ENCODE peak calls at places on chromosomes 11 and 22, in six cellular contexts. One of them, this sample, is unnamed.

GRCh38 chr11:69636870-69637600 is 3.9 kb upstream of the CCND1 start:
- DNase-seq in stimulated activated CD8-positive, alpha-beta memory T cell treated with anti-CD3 and anti-CD28 coated beads, Interleukin-4, amount 100 ng/mL, for 1 hour: no peak
- DNase-seq in NCI-H1092: no peak
- DNase-seq in lower leg skin: no peak
- DNase-seq in stimulated activated CD4-positive, alpha-beta T cell treated with anti-CD3 and anti-CD28 coated beads, Interleukin-4, amount 100 ng/mL, for 48 hours: no peak
- DNase-seq in CD8-positive, alpha-beta memory T cell: peak
- DNase-seq in this sample: no peak

GRCh38 chr11:9625728-9626127 is 38.1 kb upstream of the SWAP70 start:
- DNase-seq in stimulated activated CD8-positive, alpha-beta memory T cell treated with anti-CD3 and anti-CD28 coated beads, Interleukin-4, amount 100 ng/mL, for 1 hour: no peak
- DNase-seq in NCI-H1092: no peak
- DNase-seq in lower leg skin: no peak
- DNase-seq in stimulated activated CD4-positive, alpha-beta T cell treated with anti-CD3 and anti-CD28 coated beads, Interleukin-4, amount 100 ng/mL, for 48 hours: no peak
- DNase-seq in CD8-positive, alpha-beta memory T cell: no peak
- DNase-seq in this sample: no peak

GRCh38 chr22:49951986-49952896 is 8.3 kb upstream of the PIM3 start:
- DNase-seq in stimulated activated CD8-positive, alpha-beta memory T cell treated with anti-CD3 and anti-CD28 coated beads, Interleukin-4, amount 100 ng/mL, for 1 hour: no peak
- DNase-seq in NCI-H1092: no peak
- DNase-seq in lower leg skin: no peak
- DNase-seq in stimulated activated CD4-positive, alpha-beta T cell treated with anti-CD3 and anti-CD28 coated beads, Interleukin-4, amount 100 ng/mL, for 48 hours: no peak
- DNase-seq in CD8-positive, alpha-beta memory T cell: no peak
- DNase-seq in this sample: no peak

GRCh38 chr11:4511267-4511666 is 28.8 kb downstream of the OR52K1 start:
- DNase-seq in stimulated activated CD8-positive, alpha-beta memory T cell treated with anti-CD3 and anti-CD28 coated beads, Interleukin-4, amount 100 ng/mL, for 1 hour: no peak
- DNase-seq in NCI-H1092: no peak
- DNase-seq in lower leg skin: no peak
- DNase-seq in stimulated activated CD4-positive, alpha-beta T cell treated with anti-CD3 and anti-CD28 coated beads, Interleukin-4, amount 100 ng/mL, for 48 hours: no peak
- DNase-seq in CD8-positive, alpha-beta memory T cell: no peak
- DNase-seq in this sample: no peak

GRCh38 chr22:35846804-35847203 is 129.1 kb downstream of the APOL5 start:
- DNase-seq in stimulated activated CD8-positive, alpha-beta memory T cell treated with anti-CD3 and anti-CD28 coated beads, Interleukin-4, amount 100 ng/mL, for 1 hour: no peak
- DNase-seq in NCI-H1092: no peak
- DNase-seq in lower leg skin: no peak
- DNase-seq in stimulated activated CD4-positive, alpha-beta T cell treated with anti-CD3 and anti-CD28 coated beads, Interleukin-4, amount 100 ng/mL, for 48 hours: no peak
- DNase-seq in CD8-positive, alpha-beta memory T cell: no peak
- DNase-seq in this sample: no peak

GRCh38 chr22:49998718-49999062 is 13.9 kb downstream of the IL17REL start:
- DNase-seq in stimulated activated CD8-positive, alpha-beta memory T cell treated with anti-CD3 and anti-CD28 coated beads, Interleukin-4, amount 100 ng/mL, for 1 hour: no peak
- DNase-seq in NCI-H1092: no peak
- DNase-seq in lower leg skin: no peak
- DNase-seq in stimulated activated CD4-positive, alpha-beta T cell treated with anti-CD3 and anti-CD28 coated beads, Interleukin-4, amount 100 ng/mL, for 48 hours: no peak
- DNase-seq in CD8-positive, alpha-beta memory T cell: no peak
- DNase-seq in this sample: no peak

GRCh38 chr22:24969588-24970301 is 17.2 kb downstream of the KIAA1671 start:
- DNase-seq in stimulated activated CD8-positive, alpha-beta memory T cell treated with anti-CD3 and anti-CD28 coated beads, Interleukin-4, amount 100 ng/mL, for 1 hour: no peak
- DNase-seq in NCI-H1092: no peak
- DNase-seq in lower leg skin: no peak
- DNase-seq in stimulated activated CD4-positive, alpha-beta T cell treated with anti-CD3 and anti-CD28 coated beads, Interleukin-4, amount 100 ng/mL, for 48 hours: no peak
- DNase-seq in CD8-positive, alpha-beta memory T cell: no peak
- DNase-seq in this sample: peak

GRCh38 chr11:78562398-78562797 is 12.3 kb downstream of the NARS2 start:
- DNase-seq in stimulated activated CD8-positive, alpha-beta memory T cell treated with anti-CD3 and anti-CD28 coated beads, Interleukin-4, amount 100 ng/mL, for 1 hour: no peak
- DNase-seq in NCI-H1092: no peak
- DNase-seq in lower leg skin: no peak
- DNase-seq in stimulated activated CD4-positive, alpha-beta T cell treated with anti-CD3 and anti-CD28 coated beads, Interleukin-4, amount 100 ng/mL, for 48 hours: no peak
- DNase-seq in CD8-positive, alpha-beta memory T cell: no peak
- DNase-seq in this sample: no peak

GRCh38 chr11:64650923-64651523 is 60.0 kb downstream of the SLC22A12 start:
- DNase-seq in stimulated activated CD8-positive, alpha-beta memory T cell treated with anti-CD3 and anti-CD28 coated beads, Interleukin-4, amount 100 ng/mL, for 1 hour: no peak
- DNase-seq in NCI-H1092: no peak
- DNase-seq in lower leg skin: no peak
- DNase-seq in stimulated activated CD4-positive, alpha-beta T cell treated with anti-CD3 and anti-CD28 coated beads, Interleukin-4, amount 100 ng/mL, for 48 hours: no peak
- DNase-seq in CD8-positive, alpha-beta memory T cell: no peak
- DNase-seq in this sample: no peak

GRCh38 chr11:123570939-123571590 is 83.4 kb downstream of the SCN3B start:
- DNase-seq in stimulated activated CD8-positive, alpha-beta memory T cell treated with anti-CD3 and anti-CD28 coated beads, Interleukin-4, amount 100 ng/mL, for 1 hour: no peak
- DNase-seq in NCI-H1092: no peak
- DNase-seq in lower leg skin: no peak
- DNase-seq in stimulated activated CD4-positive, alpha-beta T cell treated with anti-CD3 and anti-CD28 coated beads, Interleukin-4, amount 100 ng/mL, for 48 hours: no peak
- DNase-seq in CD8-positive, alpha-beta memory T cell: no peak
- DNase-seq in this sample: no peak

GRCh38 chr11:8065031-8065430 is 16.0 kb upstream of the TUB start:
- DNase-seq in stimulated activated CD8-positive, alpha-beta memory T cell treated with anti-CD3 and anti-CD28 coated beads, Interleukin-4, amount 100 ng/mL, for 1 hour: no peak
- DNase-seq in NCI-H1092: no peak
- DNase-seq in lower leg skin: no peak
- DNase-seq in stimulated activated CD4-positive, alpha-beta T cell treated with anti-CD3 and anti-CD28 coated beads, Interleukin-4, amount 100 ng/mL, for 48 hours: no peak
- DNase-seq in CD8-positive, alpha-beta memory T cell: no peak
- DNase-seq in this sample: no peak

GRCh38 chr11:15695096-15695721 is 580.5 kb downstream of the INSC start:
- DNase-seq in stimulated activated CD8-positive, alpha-beta memory T cell treated with anti-CD3 and anti-CD28 coated beads, Interleukin-4, amount 100 ng/mL, for 1 hour: no peak
- DNase-seq in NCI-H1092: peak
- DNase-seq in lower leg skin: no peak
- DNase-seq in stimulated activated CD4-positive, alpha-beta T cell treated with anti-CD3 and anti-CD28 coated beads, Interleukin-4, amount 100 ng/mL, for 48 hours: no peak
- DNase-seq in CD8-positive, alpha-beta memory T cell: no peak
- DNase-seq in this sample: no peak

GRCh38 chr22:46087816-46088277 is 62.5 kb upstream of the PPARA start:
- DNase-seq in stimulated activated CD8-positive, alpha-beta memory T cell treated with anti-CD3 and anti-CD28 coated beads, Interleukin-4, amount 100 ng/mL, for 1 hour: no peak
- DNase-seq in NCI-H1092: peak
- DNase-seq in lower leg skin: peak
- DNase-seq in stimulated activated CD4-positive, alpha-beta T cell treated with anti-CD3 and anti-CD28 coated beads, Interleukin-4, amount 100 ng/mL, for 48 hours: no peak
- DNase-seq in CD8-positive, alpha-beta memory T cell: no peak
- DNase-seq in this sample: peak

GRCh38 chr11:72700026-72700610 is 25.9 kb upstream of the PDE2A start:
- DNase-seq in stimulated activated CD8-positive, alpha-beta memory T cell treated with anti-CD3 and anti-CD28 coated beads, Interleukin-4, amount 100 ng/mL, for 1 hour: no peak
- DNase-seq in NCI-H1092: no peak
- DNase-seq in lower leg skin: no peak
- DNase-seq in stimulated activated CD4-positive, alpha-beta T cell treated with anti-CD3 and anti-CD28 coated beads, Interleukin-4, amount 100 ng/mL, for 48 hours: no peak
- DNase-seq in CD8-positive, alpha-beta memory T cell: no peak
- DNase-seq in this sample: peak

GRCh38 chr11:119322360-119322739 is 5.4 kb upstream of the MCAM start:
- DNase-seq in stimulated activated CD8-positive, alpha-beta memory T cell treated with anti-CD3 and anti-CD28 coated beads, Interleukin-4, amount 100 ng/mL, for 1 hour: no peak
- DNase-seq in NCI-H1092: no peak
- DNase-seq in lower leg skin: no peak
- DNase-seq in stimulated activated CD4-positive, alpha-beta T cell treated with anti-CD3 and anti-CD28 coated beads, Interleukin-4, amount 100 ng/mL, for 48 hours: no peak
- DNase-seq in CD8-positive, alpha-beta memory T cell: no peak
- DNase-seq in this sample: no peak

GRCh38 chr11:17992916-17993315 is 19.9 kb downstream of the SERGEF start:
- DNase-seq in stimulated activated CD8-positive, alpha-beta memory T cell treated with anti-CD3 and anti-CD28 coated beads, Interleukin-4, amount 100 ng/mL, for 1 hour: no peak
- DNase-seq in NCI-H1092: no peak
- DNase-seq in lower leg skin: no peak
- DNase-seq in stimulated activated CD4-positive, alpha-beta T cell treated with anti-CD3 and anti-CD28 coated beads, Interleukin-4, amount 100 ng/mL, for 48 hours: no peak
- DNase-seq in CD8-positive, alpha-beta memory T cell: no peak
- DNase-seq in this sample: peak

GRCh38 chr22:46577361-46578249 is 40.2 kb upstream of the CELSR1 start:
- DNase-seq in stimulated activated CD8-positive, alpha-beta memory T cell treated with anti-CD3 and anti-CD28 coated beads, Interleukin-4, amount 100 ng/mL, for 1 hour: no peak
- DNase-seq in NCI-H1092: no peak
- DNase-seq in lower leg skin: no peak
- DNase-seq in stimulated activated CD4-positive, alpha-beta T cell treated with anti-CD3 and anti-CD28 coated beads, Interleukin-4, amount 100 ng/mL, for 48 hours: no peak
- DNase-seq in CD8-positive, alpha-beta memory T cell: no peak
- DNase-seq in this sample: no peak

GRCh38 chr11:120127236-120127635 is 10.7 kb downstream of the TRIM29 start:
- DNase-seq in stimulated activated CD8-positive, alpha-beta memory T cell treated with anti-CD3 and anti-CD28 coated beads, Interleukin-4, amount 100 ng/mL, for 1 hour: no peak
- DNase-seq in NCI-H1092: no peak
- DNase-seq in lower leg skin: no peak
- DNase-seq in stimulated activated CD4-positive, alpha-beta T cell treated with anti-CD3 and anti-CD28 coated beads, Interleukin-4, amount 100 ng/mL, for 48 hours: no peak
- DNase-seq in CD8-positive, alpha-beta memory T cell: no peak
- DNase-seq in this sample: no peak

GRCh38 chr11:62710001-62710345 is 2.5 kb downstream of the GNG3 start:
- DNase-seq in stimulated activated CD8-positive, alpha-beta memory T cell treated with anti-CD3 and anti-CD28 coated beads, Interleukin-4, amount 100 ng/mL, for 1 hour: no peak
- DNase-seq in NCI-H1092: no peak
- DNase-seq in lower leg skin: no peak
- DNase-seq in stimulated activated CD4-positive, alpha-beta T cell treated with anti-CD3 and anti-CD28 coated beads, Interleukin-4, amount 100 ng/mL, for 48 hours: no peak
- DNase-seq in CD8-positive, alpha-beta memory T cell: no peak
- DNase-seq in this sample: peak

GRCh38 chr11:119315139-119316016 is 1.6 kb downstream of the MCAM start:
- DNase-seq in stimulated activated CD8-positive, alpha-beta memory T cell treated with anti-CD3 and anti-CD28 coated beads, Interleukin-4, amount 100 ng/mL, for 1 hour: no peak
- DNase-seq in NCI-H1092: no peak
- DNase-seq in lower leg skin: no peak
- DNase-seq in stimulated activated CD4-positive, alpha-beta T cell treated with anti-CD3 and anti-CD28 coated beads, Interleukin-4, amount 100 ng/mL, for 48 hours: no peak
- DNase-seq in CD8-positive, alpha-beta memory T cell: no peak
- DNase-seq in this sample: peak

GRCh38 chr11:46719048-46719542 is at the start of gene F2:
- DNase-seq in stimulated activated CD8-positive, alpha-beta memory T cell treated with anti-CD3 and anti-CD28 coated beads, Interleukin-4, amount 100 ng/mL, for 1 hour: no peak
- DNase-seq in NCI-H1092: no peak
- DNase-seq in lower leg skin: no peak
- DNase-seq in stimulated activated CD4-positive, alpha-beta T cell treated with anti-CD3 and anti-CD28 coated beads, Interleukin-4, amount 100 ng/mL, for 48 hours: no peak
- DNase-seq in CD8-positive, alpha-beta memory T cell: no peak
- DNase-seq in this sample: no peak

GRCh38 chr22:29195118-29195963 is 10.4 kb upstream of the EMID1 start:
- DNase-seq in stimulated activated CD8-positive, alpha-beta memory T cell treated with anti-CD3 and anti-CD28 coated beads, Interleukin-4, amount 100 ng/mL, for 1 hour: no peak
- DNase-seq in NCI-H1092: no peak
- DNase-seq in lower leg skin: no peak
- DNase-seq in stimulated activated CD4-positive, alpha-beta T cell treated with anti-CD3 and anti-CD28 coated beads, Interleukin-4, amount 100 ng/mL, for 48 hours: no peak
- DNase-seq in CD8-positive, alpha-beta memory T cell: no peak
- DNase-seq in this sample: no peak

GRCh38 chr11:116887909-116888556 is 50.6 kb upstream of the APOA1 start:
- DNase-seq in stimulated activated CD8-positive, alpha-beta memory T cell treated with anti-CD3 and anti-CD28 coated beads, Interleukin-4, amount 100 ng/mL, for 1 hour: no peak
- DNase-seq in NCI-H1092: no peak
- DNase-seq in lower leg skin: no peak
- DNase-seq in stimulated activated CD4-positive, alpha-beta T cell treated with anti-CD3 and anti-CD28 coated beads, Interleukin-4, amount 100 ng/mL, for 48 hours: no peak
- DNase-seq in CD8-positive, alpha-beta memory T cell: no peak
- DNase-seq in this sample: no peak

GRCh38 chr22:35496768-35497312 is 43.8 kb upstream of the RASD2 start:
- DNase-seq in stimulated activated CD8-positive, alpha-beta memory T cell treated with anti-CD3 and anti-CD28 coated beads, Interleukin-4, amount 100 ng/mL, for 1 hour: no peak
- DNase-seq in NCI-H1092: no peak
- DNase-seq in lower leg skin: no peak
- DNase-seq in stimulated activated CD4-positive, alpha-beta T cell treated with anti-CD3 and anti-CD28 coated beads, Interleukin-4, amount 100 ng/mL, for 48 hours: no peak
- DNase-seq in CD8-positive, alpha-beta memory T cell: no peak
- DNase-seq in this sample: no peak

GRCh38 chr11:36109499-36109849 is 165.6 kb downstream of the LDLRAD3 start:
- DNase-seq in stimulated activated CD8-positive, alpha-beta memory T cell treated with anti-CD3 and anti-CD28 coated beads, Interleukin-4, amount 100 ng/mL, for 1 hour: no peak
- DNase-seq in NCI-H1092: no peak
- DNase-seq in lower leg skin: no peak
- DNase-seq in stimulated activated CD4-positive, alpha-beta T cell treated with anti-CD3 and anti-CD28 coated beads, Interleukin-4, amount 100 ng/mL, for 48 hours: no peak
- DNase-seq in CD8-positive, alpha-beta memory T cell: no peak
- DNase-seq in this sample: no peak

GRCh38 chr11:76077575-76078150 is 128.6 kb downstream of the WNT11 start:
- DNase-seq in stimulated activated CD8-positive, alpha-beta memory T cell treated with anti-CD3 and anti-CD28 coated beads, Interleukin-4, amount 100 ng/mL, for 1 hour: no peak
- DNase-seq in NCI-H1092: no peak
- DNase-seq in lower leg skin: no peak
- DNase-seq in stimulated activated CD4-positive, alpha-beta T cell treated with anti-CD3 and anti-CD28 coated beads, Interleukin-4, amount 100 ng/mL, for 48 hours: no peak
- DNase-seq in CD8-positive, alpha-beta memory T cell: no peak
- DNase-seq in this sample: no peak

GRCh38 chr11:118889796-118890195 is 6.1 kb downstream of the CXCR5 start:
- DNase-seq in stimulated activated CD8-positive, alpha-beta memory T cell treated with anti-CD3 and anti-CD28 coated beads, Interleukin-4, amount 100 ng/mL, for 1 hour: no peak
- DNase-seq in NCI-H1092: no peak
- DNase-seq in lower leg skin: no peak
- DNase-seq in stimulated activated CD4-positive, alpha-beta T cell treated with anti-CD3 and anti-CD28 coated beads, Interleukin-4, amount 100 ng/mL, for 48 hours: no peak
- DNase-seq in CD8-positive, alpha-beta memory T cell: peak
- DNase-seq in this sample: peak

GRCh38 chr11:103358251-103358650 is 249.0 kb downstream of the DYNC2H1 start:
- DNase-seq in stimulated activated CD8-positive, alpha-beta memory T cell treated with anti-CD3 and anti-CD28 coated beads, Interleukin-4, amount 100 ng/mL, for 1 hour: no peak
- DNase-seq in NCI-H1092: no peak
- DNase-seq in lower leg skin: no peak
- DNase-seq in stimulated activated CD4-positive, alpha-beta T cell treated with anti-CD3 and anti-CD28 coated beads, Interleukin-4, amount 100 ng/mL, for 48 hours: no peak
- DNase-seq in CD8-positive, alpha-beta memory T cell: no peak
- DNase-seq in this sample: no peak

GRCh38 chr22:37777122-37777687 is 30.5 kb upstream of the GCAT start:
- DNase-seq in stimulated activated CD8-positive, alpha-beta memory T cell treated with anti-CD3 and anti-CD28 coated beads, Interleukin-4, amount 100 ng/mL, for 1 hour: no peak
- DNase-seq in NCI-H1092: no peak
- DNase-seq in lower leg skin: peak
- DNase-seq in stimulated activated CD4-positive, alpha-beta T cell treated with anti-CD3 and anti-CD28 coated beads, Interleukin-4, amount 100 ng/mL, for 48 hours: no peak
- DNase-seq in CD8-positive, alpha-beta memory T cell: no peak
- DNase-seq in this sample: peak

GRCh38 chr11:119375629-119376196 is 5.8 kb downstream of the USP2 start:
- DNase-seq in stimulated activated CD8-positive, alpha-beta memory T cell treated with anti-CD3 and anti-CD28 coated beads, Interleukin-4, amount 100 ng/mL, for 1 hour: no peak
- DNase-seq in NCI-H1092: no peak
- DNase-seq in lower leg skin: peak
- DNase-seq in stimulated activated CD4-positive, alpha-beta T cell treated with anti-CD3 and anti-CD28 coated beads, Interleukin-4, amount 100 ng/mL, for 48 hours: no peak
- DNase-seq in CD8-positive, alpha-beta memory T cell: no peak
- DNase-seq in this sample: no peak

GRCh38 chr22:21026783-21027692 is 5.3 kb downstream of the SLC7A4 start:
- DNase-seq in stimulated activated CD8-positive, alpha-beta memory T cell treated with anti-CD3 and anti-CD28 coated beads, Interleukin-4, amount 100 ng/mL, for 1 hour: no peak
- DNase-seq in NCI-H1092: peak
- DNase-seq in lower leg skin: no peak
- DNase-seq in stimulated activated CD4-positive, alpha-beta T cell treated with anti-CD3 and anti-CD28 coated beads, Interleukin-4, amount 100 ng/mL, for 48 hours: no peak
- DNase-seq in CD8-positive, alpha-beta memory T cell: no peak
- DNase-seq in this sample: peak

GRCh38 chr22:37503183-37503683 is 16.0 kb downstream of the CARD10 start:
- DNase-seq in stimulated activated CD8-positive, alpha-beta memory T cell treated with anti-CD3 and anti-CD28 coated beads, Interleukin-4, amount 100 ng/mL, for 1 hour: no peak
- DNase-seq in NCI-H1092: no peak
- DNase-seq in lower leg skin: no peak
- DNase-seq in stimulated activated CD4-positive, alpha-beta T cell treated with anti-CD3 and anti-CD28 coated beads, Interleukin-4, amount 100 ng/mL, for 48 hours: no peak
- DNase-seq in CD8-positive, alpha-beta memory T cell: no peak
- DNase-seq in this sample: no peak

GRCh38 chr11:102237096-102237735 is 80.1 kb upstream of the BIRC3 start:
- DNase-seq in stimulated activated CD8-positive, alpha-beta memory T cell treated with anti-CD3 and anti-CD28 coated beads, Interleukin-4, amount 100 ng/mL, for 1 hour: no peak
- DNase-seq in NCI-H1092: no peak
- DNase-seq in lower leg skin: no peak
- DNase-seq in stimulated activated CD4-positive, alpha-beta T cell treated with anti-CD3 and anti-CD28 coated beads, Interleukin-4, amount 100 ng/mL, for 48 hours: no peak
- DNase-seq in CD8-positive, alpha-beta memory T cell: no peak
- DNase-seq in this sample: no peak

GRCh38 chr11:19498986-19499669 is 213.5 kb upstream of the NAV2 start:
- DNase-seq in stimulated activated CD8-positive, alpha-beta memory T cell treated with anti-CD3 and anti-CD28 coated beads, Interleukin-4, amount 100 ng/mL, for 1 hour: no peak
- DNase-seq in NCI-H1092: no peak
- DNase-seq in lower leg skin: no peak
- DNase-seq in stimulated activated CD4-positive, alpha-beta T cell treated with anti-CD3 and anti-CD28 coated beads, Interleukin-4, amount 100 ng/mL, for 48 hours: no peak
- DNase-seq in CD8-positive, alpha-beta memory T cell: no peak
- DNase-seq in this sample: peak

GRCh38 chr11:80533463-80533862 is 1092.6 kb upstream of the TENM4 start:
- DNase-seq in stimulated activated CD8-positive, alpha-beta memory T cell treated with anti-CD3 and anti-CD28 coated beads, Interleukin-4, amount 100 ng/mL, for 1 hour: no peak
- DNase-seq in NCI-H1092: no peak
- DNase-seq in lower leg skin: no peak
- DNase-seq in stimulated activated CD4-positive, alpha-beta T cell treated with anti-CD3 and anti-CD28 coated beads, Interleukin-4, amount 100 ng/mL, for 48 hours: no peak
- DNase-seq in CD8-positive, alpha-beta memory T cell: no peak
- DNase-seq in this sample: no peak

This sample was measured in MG63.